ENCODE peak calls at places on chromosome 17, in ten cellular contexts. O, B, H, V, U, R, E, Q, A and Y are unnamed samples.

GRCh38 chr17:81804559-81805399 is 829 bp downstream of the GCGR start:
- DNase-seq in O (no peak), B (no peak), H (no peak), V (no peak), U (no peak), R (no peak), E (no peak), Q (no peak), A (no peak), Y (no peak)

GRCh38 chr17:45090711-45091110 is 29.6 kb downstream of the NMT1 start:
- DNase-seq in O (peak; percentile 37), B (no peak), H (peak; percentile 57), V (no peak), U (no peak), R (no peak), E (no peak), Q (no peak), A (no peak), Y (no peak)

GRCh38 chr17:30379303-30380105 is 777 bp downstream of the CPD start:
- DNase-seq in O (no peak), B (peak; percentile 20), H (peak; percentile 25), V (no peak), U (no peak), R (peak; percentile 22), E (no peak), Q (no peak), A (no peak), Y (no peak)

GRCh38 chr17:6327007-6327406 is 107.9 kb downstream of the AIPL1 start:
- DNase-seq in O (no peak), B (peak; percentile 47), H (peak; percentile 25), V (peak; percentile 32), U (no peak), R (peak; percentile 26), E (no peak), Q (no peak), A (no peak), Y (no peak)

GRCh38 chr17:81315170-81315884 is 20.2 kb upstream of the SLC38A10 start:
- DNase-seq in O (no peak), B (no peak), H (no peak), V (no peak), U (no peak), R (no peak), E (no peak), Q (no peak), A (no peak), Y (no peak)

GRCh38 chr17:28950752-28951427 is 428 bp downstream of the PHF12 start:
- DNase-seq in O (no peak), B (no peak), H (no peak), V (no peak), U (no peak), R (no peak), E (no peak), Q (no peak), A (no peak), Y (no peak)

GRCh38 chr17:82950525-82951102 is 110.8 kb upstream of the ZNF750 start:
- DNase-seq in O (no peak), B (peak; percentile 1), H (peak; percentile 2), V (no peak), U (no peak), R (no peak), E (no peak), Q (no peak), A (no peak), Y (no peak)

GRCh38 chr17:4436381-4436780 is 2.6 kb downstream of the SPNS3 start:
- DNase-seq in O (no peak), B (no peak), H (no peak), V (no peak), U (no peak), R (no peak), E (no peak), Q (no peak), A (no peak), Y (no peak)

GRCh38 chr17:44775136-44775837 is 16.5 kb downstream of the ADAM11 start:
- DNase-seq in O (peak; percentile 95), B (peak; percentile 96), H (peak; percentile 99), V (peak; percentile 98), U (no peak), R (peak; percentile 97), E (peak; percentile 89), Q (peak; percentile 93), A (no peak), Y (peak; percentile 98)

GRCh38 chr17:19383681-19384470 is 3.1 kb downstream of the MFAP4 start:
- DNase-seq in O (peak; percentile 37), B (peak; percentile 53), H (peak; percentile 28), V (no peak), U (no peak), R (no peak), E (no peak), Q (no peak), A (no peak), Y (no peak)

GRCh38 chr17:29243792-29244191 is 2.9 kb upstream of the CRYBA1 start:
- DNase-seq in O (peak; percentile 44), B (no peak), H (peak; percentile 49), V (no peak), U (no peak), R (no peak), E (no peak), Q (no peak), A (no peak), Y (peak; percentile 42)

GRCh38 chr17:7444682-7445010 is 215 bp upstream of the CHRNB1 start:
- DNase-seq in O (no peak), B (no peak), H (peak; percentile 43), V (no peak), U (no peak), R (no peak), E (no peak), Q (no peak), A (no peak), Y (no peak)

GRCh38 chr17:7442142-7442541 is 2.7 kb upstream of the CHRNB1 start:
- DNase-seq in O (no peak), B (no peak), H (no peak), V (no peak), U (no peak), R (no peak), E (no peak), Q (no peak), A (no peak), Y (no peak)

GRCh38 chr17:7443499-7444485 is 1.1 kb upstream of the CHRNB1 start:
- DNase-seq in O (peak; percentile 75), B (no peak), H (no peak), V (no peak), U (no peak), R (no peak), E (no peak), Q (no peak), A (no peak), Y (peak; percentile 61)

GRCh38 chr17:7446669-7447068 is 1.8 kb downstream of the CHRNB1 start:
- DNase-seq in O (no peak), B (no peak), H (no peak), V (no peak), U (no peak), R (no peak), E (no peak), Q (no peak), A (no peak), Y (no peak)

GRCh38 chr17:7445011-7445927 is at the start of gene CHRNB1:
- DNase-seq in O (peak; percentile 27), B (peak; percentile 88), H (peak; percentile 95), V (peak; percentile 80), U (peak; percentile 94), R (peak; percentile 57), E (no peak), Q (no peak), A (no peak), Y (no peak)
- H3K4me3 ChIP-seq in O (peak within 1 kb of the TSS; percentile 32), B (peak within 1 kb of the TSS; percentile 70), H (no peak within 1 kb of the TSS), V (no peak within 1 kb of the TSS), U (peak within 1 kb of the TSS; percentile 71), R (no peak within 1 kb of the TSS), E (peak within 1 kb of the TSS; percentile 71), Q (peak within 1 kb of the TSS; percentile 46), A (peak within 1 kb of the TSS; percentile 33), Y (peak within 1 kb of the TSS; percentile 34)

GRCh38 chr17:47253541-47254402 is at the start of gene ITGB3:
- DNase-seq in O (peak; percentile 67), B (peak; percentile 82), H (peak; percentile 75), V (peak; percentile 72), U (peak; percentile 63), R (peak; percentile 72), E (no peak), Q (no peak), A (no peak), Y (peak; percentile 83)
- TF ChIP-seq CTCF in O (peak; percentile 46), B (peak; percentile 69), H (no peak), V (peak; percentile 11), U (peak; percentile 41), R (peak; percentile 40), E (peak; percentile 40), Q (peak; percentile 37), A (peak; percentile 45), Y (peak; percentile 16)

GRCh38 chr17:46819906-46820351 is 1.4 kb upstream of the WNT3 start:
- DNase-seq in O (no peak), B (no peak), H (no peak), V (no peak), U (no peak), R (no peak), E (no peak), Q (no peak), A (no peak), Y (no peak)
- H3K4me3 ChIP-seq in O (no peak overlapping the region), B (peak overlapping the region; percentile 60), H (no peak overlapping the region), V (no peak overlapping the region), U (no peak overlapping the region), R (no peak overlapping the region), E (peak overlapping the region; percentile 69), Q (no peak overlapping the region), A (no peak overlapping the region), Y (no peak overlapping the region)

GRCh38 chr17:72462814-72463213 is 342.0 kb downstream of the SOX9 start:
- DNase-seq in O (no peak), B (no peak), H (no peak), V (no peak), U (peak; percentile 23), R (no peak), E (no peak), Q (no peak), A (no peak), Y (no peak)

GRCh38 chr17:72461757-72462156 is 340.9 kb downstream of the SOX9 start:
- DNase-seq in O (no peak), B (no peak), H (no peak), V (no peak), U (no peak), R (no peak), E (no peak), Q (no peak), A (no peak), Y (no peak)

GRCh38 chr17:72460711-72461110 is 339.9 kb downstream of the SOX9 start:
- DNase-seq in O (no peak), B (no peak), H (no peak), V (no peak), U (no peak), R (no peak), E (no peak), Q (no peak), A (no peak), Y (no peak)

GRCh38 chr17:72463287-72464102 is 342.7 kb downstream of the SOX9 start:
- DNase-seq in O (no peak), B (no peak), H (no peak), V (no peak), U (no peak), R (no peak), E (no peak), Q (no peak), A (no peak), Y (no peak)

DNA sequence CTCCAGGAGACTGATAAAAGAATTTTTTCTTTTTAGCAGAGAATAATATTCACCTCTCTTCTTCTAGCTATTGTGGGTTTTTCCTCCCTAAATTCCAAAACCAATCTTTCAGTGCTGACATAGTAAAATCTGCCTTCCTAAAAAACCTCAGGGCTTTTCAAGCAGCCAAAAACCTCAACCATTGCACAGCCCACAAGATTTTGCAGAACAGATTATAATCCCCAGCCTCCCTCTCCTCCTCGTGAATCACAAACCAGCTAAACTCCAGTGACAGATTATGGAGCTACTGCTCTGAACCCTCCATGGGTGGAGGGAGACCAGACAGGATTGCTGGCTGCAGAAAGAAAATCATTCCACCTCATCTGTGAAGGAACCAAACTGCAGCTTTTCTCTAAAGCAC is 341.6 kb downstream of the SOX9 start:
- DNase-seq in O (no peak), B (no peak), H (no peak), V (no peak), U (no peak), R (no peak), E (no peak), Q (no peak), A (no peak), Y (no peak)
- TF ChIP-seq CTCF in O (no peak), B (no peak), H (no peak), V (no peak), U (no peak), R (no peak), E (no peak), Q (no peak), A (no peak), Y (no peak)